ENCODE peak calls at places on chromosomes 3 and 15, in ten cellular contexts. N is T-helper 22 cell; Z is NCI-H774; E is kidney; Y is retinal pigment epithelial cell; R is naive thymus-derived CD4-positive, alpha-beta T cell; Q is uterus; B is sigmoid colon; F is T follicular helper cell; K is stimulated activated CD4-positive, alpha-beta T cell treated with anti-CD3 and anti-CD28 coated beads, Interleukin-12 subunit alpha, Interleukin-12 subunit beta, amount 100 ng/mL, for 24 hours. V is an unnamed sample.

GRCh38 chr3:47362704-47363103 is 18.1 kb upstream of the PTPN23 start:
- DNase-seq in N (no peak), Z (no peak), E (no peak), Y (no peak), R (peak), Q (no peak), B (no peak), F (no peak), K (no peak), V (no peak)

GRCh38 chr3:55190296-55190695 is 262.4 kb upstream of the LRTM1 start:
- DNase-seq in N (no peak), Z (no peak), E (no peak), Y (no peak), R (no peak), Q (no peak), B (no peak), F (no peak), K (no peak), V (no peak)

GRCh38 chr3:102530443-102531195 is 95.8 kb downstream of the ZPLD1 start:
- DNase-seq in N (no peak), Z (no peak), E (no peak), Y (peak), R (no peak), Q (no peak), B (no peak), F (no peak), K (no peak), V (peak)

GRCh38 chr3:156396851-156397250 is 158.1 kb downstream of the SSR3 start:
- DNase-seq in N (no peak), Z (no peak), E (no peak), Y (no peak), R (no peak), Q (no peak), B (no peak), F (no peak), K (no peak), V (no peak)

GRCh38 chr3:113791381-113791780 is 44.5 kb downstream of the ATP6V1A start:
- DNase-seq in N (no peak), Z (no peak), E (no peak), Y (no peak), R (no peak), Q (no peak), B (no peak), F (no peak), K (no peak), V (no peak)

GRCh38 chr3:100047455-100048141 is 66.7 kb downstream of the FILIP1L start:
- DNase-seq in N (no peak), Z (peak), E (no peak), Y (no peak), R (no peak), Q (peak), B (no peak), F (no peak), K (no peak), V (peak)

GRCh38 chr3:131812433-131812832 is 222.4 kb downstream of the CPNE4 start:
- DNase-seq in N (no peak), Z (no peak), E (no peak), Y (no peak), R (no peak), Q (no peak), B (no peak), F (no peak), K (no peak), V (peak)

GRCh38 chr15:33328105-33328504 is 17.3 kb downstream of the RYR3 start:
- DNase-seq in N (no peak), Z (no peak), E (no peak), Y (no peak), R (no peak), Q (no peak), B (no peak), F (no peak), K (no peak), V (no peak)

GRCh38 chr3:182567666-182568065 is 225.6 kb upstream of the ATP11B start:
- DNase-seq in N (no peak), Z (peak), E (no peak), Y (peak), R (no peak), Q (no peak), B (no peak), F (no peak), K (no peak), V (no peak)

GRCh38 chr3:125163739-125164601 is 48.6 kb downstream of the SLC12A8 start:
- DNase-seq in N (no peak), Z (no peak), E (no peak), Y (no peak), R (no peak), Q (no peak), B (no peak), F (no peak), K (no peak), V (peak)

GRCh38 chr3:132445812-132446211 is 28.5 kb downstream of the DNAJC13 start:
- DNase-seq in N (no peak), Z (no peak), E (no peak), Y (no peak), R (no peak), Q (no peak), B (no peak), F (no peak), K (no peak), V (peak)

GRCh38 chr3:173622156-173622555 is 224.6 kb downstream of the NLGN1 start:
- DNase-seq in N (no peak), Z (no peak), E (no peak), Y (no peak), R (no peak), Q (no peak), B (no peak), F (no peak), K (no peak), V (no peak)

V was measured in epithelial cell of esophagus.